ENCODE peak calls at places on chromosomes 13 and 19, in nine cellular contexts. X is psoas muscle, K is nephron progenitor cell, F is HFFc6, U is GM20000, P is IMR-90, C is dorsolateral prefrontal cortex, N is astrocyte of the spinal cord, Y is thoracic aorta. Q is an unnamed sample.

GRCh38 chr13:70188567-70188966 is 80.3 kb upstream of the KLHL1 start:
- DNase-seq in F (no peak), X (no peak), K (no peak), P (no peak), U (no peak), Y (no peak), N (no peak), C (no peak), Q (no peak)

GRCh38 chr13:109400625-109401257 is 385.6 kb downstream of the IRS2 start:
- DNase-seq in C (no peak), U (no peak), X (no peak), N (no peak), F (no peak), P (no peak), Y (no peak), K (no peak), Q (no peak)

GRCh38 chr19:13033819-13034611 is 38.7 kb downstream of the NFIX start:
- DNase-seq in U (peak), X (peak), N (peak), C (peak), K (peak), F (peak), P (peak), Y (no peak), Q (no peak)

GRCh38 chr13:111437856-111438547 is 117.6 kb downstream of the TEX29 start:
- DNase-seq in U (no peak), Y (no peak), X (no peak), F (no peak), P (no peak), K (no peak), N (no peak), C (no peak), Q (no peak)

GRCh38 chr13:97544041-97544765 is 110.2 kb downstream of the RAP2A start:
- DNase-seq in N (peak), P (peak), U (no peak), K (no peak), X (no peak), Y (no peak), C (no peak), F (no peak), Q (no peak)

GRCh38 chr19:38319421-38320258 is at the start of gene KCNK6:
- DNase-seq in F (no peak), Y (no peak), P (no peak), N (no peak), K (peak), X (peak), U (no peak), C (no peak), Q (no peak)

GRCh38 chr19:3270908-3271307 is 46.4 kb downstream of the CELF5 start:
- DNase-seq in U (no peak), C (peak), P (peak), K (no peak), Y (no peak), F (peak), X (no peak), N (peak), Q (no peak)

GRCh38 chr19:38656171-38656981 is 8.9 kb downstream of the ACTN4 start:
- DNase-seq in Y (no peak), U (no peak), P (peak), X (no peak), C (no peak), F (peak), N (peak), K (no peak), Q (no peak)

GRCh38 chr13:25111557-25111956 is 15.6 kb downstream of the PABPC3 start:
- DNase-seq in X (no peak), C (no peak), P (peak), F (no peak), K (no peak), N (peak), U (no peak), Y (no peak), Q (no peak)

GRCh38 chr13:49649244-49649962 is 21.1 kb downstream of the ARL11 start:
- DNase-seq in C (no peak), K (no peak), F (peak), U (no peak), X (no peak), P (peak), Y (no peak), N (peak), Q (no peak)
- TF ChIP-seq CTCF in C (peak), K (peak), F (peak), U (no peak), X (peak), P (peak), Y (peak), N (peak), Q (no peak)

GRCh38 chr19:48630289-48631036 is 6.7 kb downstream of the DBP start:
- DNase-seq in X (peak), N (peak), F (no peak), P (no peak), Y (no peak), U (no peak), C (no peak), K (no peak), Q (no peak)
- TF ChIP-seq CTCF in X (no peak), N (peak), F (no peak), P (peak), Y (no peak), U (no peak), C (no peak), K (no peak), Q (no peak)

GRCh38 chr19:54506079-54506478 is 3.4 kb downstream of the LAIR2 start:
- DNase-seq in N (no peak), X (no peak), F (no peak), C (no peak), Y (no peak), P (no peak), U (no peak), K (no peak), Q (no peak)
- TF ChIP-seq CTCF in N (no peak), X (no peak), F (no peak), C (no peak), Y (no peak), P (no peak), U (no peak), K (no peak), Q (no peak)

DNA sequence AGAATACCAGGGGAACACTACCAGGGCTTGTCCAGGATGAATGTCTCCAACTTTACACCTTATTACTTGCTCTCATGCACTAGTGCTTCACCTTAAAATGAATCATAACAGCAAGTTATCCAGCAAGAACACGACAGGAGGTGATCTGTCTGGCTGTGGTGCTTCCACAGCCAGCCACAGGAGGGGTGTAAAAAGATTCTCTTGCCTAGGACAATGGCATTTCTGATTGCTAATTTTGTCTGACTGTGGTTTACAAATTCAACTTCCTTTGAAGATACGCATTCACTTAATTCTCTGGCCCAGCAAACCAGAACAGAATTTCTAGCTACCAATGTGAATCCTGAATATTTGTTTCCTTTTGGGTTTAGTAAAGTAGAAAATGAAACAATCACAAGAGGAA is 23.1 kb upstream of the COG3 start:
- DNase-seq in F (no peak), K (no peak), U (peak), N (peak), Y (no peak), C (no peak), X (no peak), P (peak), Q (no peak)
- TF ChIP-seq CTCF in F (peak), K (no peak), U (no peak), N (peak), Y (no peak), C (no peak), X (peak), P (no peak), Q (no peak)

GRCh38 chr19:10535613-10536012 is 8.1 kb upstream of the ATG4D start:
- DNase-seq in C (no peak), U (no peak), P (peak), Y (no peak), K (no peak), F (no peak), N (no peak), X (no peak), Q (no peak)

GRCh38 chr19:10537668-10538067 is 6.0 kb upstream of the ATG4D start:
- DNase-seq in P (no peak), U (no peak), K (no peak), F (no peak), X (no peak), Y (no peak), N (no peak), C (no peak), Q (no peak)

GRCh38 chr19:10538204-10538603 is 5.5 kb upstream of the ATG4D start:
- DNase-seq in U (no peak), C (no peak), Y (no peak), F (no peak), K (no peak), N (no peak), X (no peak), P (no peak), Q (no peak)

GRCh38 chr19:10532457-10532856 is 11.2 kb upstream of the ATG4D start:
- DNase-seq in K (no peak), N (no peak), P (no peak), U (peak), C (no peak), F (no peak), Y (no peak), X (no peak), Q (no peak)

GRCh38 chr19:10533656-10534386 is 9.9 kb upstream of the ATG4D start:
- DNase-seq in N (peak), X (no peak), Y (no peak), C (no peak), F (peak), P (peak), K (no peak), U (peak), Q (no peak)
- TF ChIP-seq CTCF in N (no peak), X (no peak), Y (no peak), C (no peak), F (peak), P (no peak), K (no peak), U (no peak), Q (no peak)

GRCh38 chr19:50458396-50459066 is 17.8 kb upstream of the EMC10 start:
- DNase-seq in K (no peak), P (peak), N (no peak), U (no peak), Y (no peak), X (no peak), C (no peak), F (no peak), Q (no peak)
- TF ChIP-seq CTCF in K (no peak), P (no peak), N (no peak), U (no peak), Y (no peak), X (no peak), C (no peak), F (no peak), Q (no peak)

GRCh38 chr19:1384478-1385110 is 887 bp downstream of the NDUFS7 start:
- DNase-seq in P (no peak), Y (no peak), C (no peak), X (no peak), K (no peak), U (no peak), F (no peak), N (no peak), Q (no peak)

GRCh38 chr19:1383014-1383310 is 745 bp upstream of the NDUFS7 start:
- DNase-seq in P (no peak), Y (no peak), K (no peak), X (no peak), N (no peak), C (no peak), U (no peak), F (no peak), Q (no peak)

GRCh38 chr19:1384085-1384462 is 367 bp downstream of the NDUFS7 start:
- DNase-seq in X (no peak), P (no peak), C (no peak), K (no peak), U (no peak), F (no peak), N (no peak), Y (no peak), Q (no peak)

GRCh38 chr19:1382250-1382649 is 1.5 kb upstream of the NDUFS7 start:
- DNase-seq in K (no peak), U (no peak), N (no peak), Y (no peak), X (no peak), P (no peak), C (no peak), F (no peak), Q (no peak)

DNA sequence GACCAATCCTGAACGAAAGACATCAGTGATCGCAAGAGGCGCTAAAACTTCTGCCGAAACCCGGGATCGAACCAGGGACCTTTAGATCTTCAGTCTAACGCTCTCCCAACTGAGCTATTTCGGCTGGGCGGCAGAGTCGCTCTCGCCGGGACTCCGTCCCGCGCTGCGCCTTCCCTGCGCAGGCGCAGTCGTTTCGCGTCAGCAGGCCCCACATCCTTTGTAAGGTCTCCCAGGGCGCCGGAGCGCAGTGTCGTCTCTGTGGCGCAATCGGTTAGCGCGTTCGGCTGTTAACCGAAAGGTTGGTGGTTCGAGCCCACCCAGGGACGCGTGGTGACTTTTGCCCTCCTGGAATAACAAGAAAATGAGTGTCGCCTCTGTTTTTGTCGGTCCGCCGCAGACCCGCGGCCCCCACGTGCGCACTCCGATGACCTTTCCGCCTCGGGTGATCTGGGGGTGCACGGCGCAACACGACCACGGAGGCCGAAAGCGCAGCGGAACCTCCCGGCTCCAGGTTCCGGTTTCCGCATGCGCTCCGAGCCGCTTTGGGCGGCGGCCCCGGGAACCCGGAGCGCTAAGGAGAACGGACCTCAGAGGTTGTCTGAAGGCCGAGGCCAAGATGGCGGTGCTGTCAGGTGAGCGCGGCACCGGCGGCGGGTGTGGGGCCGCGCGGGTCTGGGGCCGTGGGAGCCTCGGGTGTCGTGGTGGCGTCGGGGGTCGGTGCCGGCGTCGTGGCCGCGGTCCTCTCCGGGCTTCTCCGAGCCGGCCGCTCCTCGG is at the start of gene NDUFS7:
- DNase-seq in F (peak), Y (peak), C (peak), P (peak), X (peak), K (peak), U (peak), N (peak), Q (peak)
- TF ChIP-seq CTCF in F (no peak), Y (peak), C (peak), P (peak), X (no peak), K (no peak), U (no peak), N (no peak), Q (no peak)

DNA sequence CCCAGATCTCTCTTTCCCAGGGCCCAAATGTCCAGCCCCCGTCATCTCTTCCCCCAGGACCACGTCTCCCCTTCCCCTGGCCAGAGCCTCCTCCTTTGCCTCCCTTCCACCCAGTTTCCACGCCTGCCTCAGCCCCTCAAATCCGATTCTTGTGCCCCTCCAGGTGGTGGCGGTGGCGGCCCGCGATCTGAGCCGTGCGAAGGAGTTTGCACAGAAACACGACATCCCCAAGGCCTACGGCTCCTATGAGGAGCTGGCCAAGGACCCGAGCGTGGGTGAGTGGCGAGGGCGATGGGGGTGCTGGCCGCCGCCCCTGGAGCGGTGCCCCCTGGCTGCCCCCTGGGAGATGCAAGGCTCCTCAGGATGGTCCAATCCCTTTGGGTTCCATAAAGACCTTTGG is 1.3 kb downstream of the DHDH start:
- DNase-seq in U (no peak), X (no peak), P (no peak), Y (no peak), F (no peak), K (no peak), C (no peak), N (no peak), Q (no peak)
- TF ChIP-seq CTCF in U (no peak), X (no peak), P (no peak), Y (no peak), F (peak), K (no peak), C (no peak), N (no peak), Q (no peak)